ENCODE peak calls at places on chromosomes 16 and 17, in ten cellular contexts. One of them, this sample, is unnamed.

GRCh38 chr16:11034005-11034404 is 89.6 kb downstream of the CLEC16A start:
- DNase-seq in K562: no peak
- DNase-seq in CD8-positive, alpha-beta T cell: no peak
- DNase-seq in thoracic aorta: no peak
- DNase-seq in AG09319: peak
- DNase-seq in astrocyte of the cerebellum: peak
- DNase-seq in PC-3: peak
- DNase-seq in A673: no peak
- DNase-seq in prostate gland: no peak
- DNase-seq in endothelial cell: no peak
- DNase-seq in this sample: peak

GRCh38 chr17:61568219-61569072 is 22.6 kb downstream of the NACA2 start:
- DNase-seq in K562: no peak
- DNase-seq in PC-3: peak
- DNase-seq in endothelial cell: no peak
- DNase-seq in CD8-positive, alpha-beta T cell: no peak
- DNase-seq in thoracic aorta: no peak
- DNase-seq in astrocyte of the cerebellum: no peak
- DNase-seq in AG09319: no peak
- DNase-seq in A673: no peak
- DNase-seq in prostate gland: no peak
- DNase-seq in this sample: peak

GRCh38 chr16:53168744-53169143 is 114.0 kb downstream of the CHD9 start:
- DNase-seq in K562: no peak
- DNase-seq in prostate gland: no peak
- DNase-seq in PC-3: no peak
- DNase-seq in A673: no peak
- DNase-seq in astrocyte of the cerebellum: no peak
- DNase-seq in CD8-positive, alpha-beta T cell: no peak
- DNase-seq in AG09319: no peak
- DNase-seq in endothelial cell: no peak
- DNase-seq in thoracic aorta: no peak
- DNase-seq in this sample: no peak

GRCh38 chr16:83300326-83300725 is 507.5 kb upstream of the HSBP1 start:
- DNase-seq in thoracic aorta: no peak
- DNase-seq in CD8-positive, alpha-beta T cell: no peak
- DNase-seq in endothelial cell: no peak
- DNase-seq in AG09319: no peak
- DNase-seq in prostate gland: peak
- DNase-seq in K562: no peak
- DNase-seq in A673: no peak
- DNase-seq in astrocyte of the cerebellum: no peak
- DNase-seq in PC-3: no peak
- DNase-seq in this sample: no peak

GRCh38 chr16:56990407-56991286 is 1.3 kb downstream of the NLRC5 start:
- DNase-seq in prostate gland: no peak
- DNase-seq in AG09319: no peak
- DNase-seq in K562: no peak
- DNase-seq in thoracic aorta: no peak
- DNase-seq in PC-3: no peak
- DNase-seq in CD8-positive, alpha-beta T cell: no peak
- DNase-seq in astrocyte of the cerebellum: no peak
- DNase-seq in endothelial cell: no peak
- DNase-seq in A673: no peak
- DNase-seq in this sample: no peak

GRCh38 chr16:8675183-8676159 is 1.1 kb downstream of the ABAT start:
- DNase-seq in A673: peak
- DNase-seq in endothelial cell: no peak
- DNase-seq in AG09319: no peak
- DNase-seq in K562: no peak
- DNase-seq in astrocyte of the cerebellum: no peak
- DNase-seq in PC-3: no peak
- DNase-seq in CD8-positive, alpha-beta T cell: peak
- DNase-seq in prostate gland: no peak
- DNase-seq in thoracic aorta: no peak
- DNase-seq in this sample: no peak

GRCh38 chr16:2871926-2872325 is 11.1 kb upstream of the FLYWCH2 start:
- DNase-seq in endothelial cell: no peak
- DNase-seq in CD8-positive, alpha-beta T cell: no peak
- DNase-seq in astrocyte of the cerebellum: no peak
- DNase-seq in thoracic aorta: no peak
- DNase-seq in A673: no peak
- DNase-seq in AG09319: no peak
- DNase-seq in prostate gland: no peak
- DNase-seq in PC-3: no peak
- DNase-seq in K562: no peak
- DNase-seq in this sample: no peak

GRCh38 chr16:1745181-1745899 is 26.0 kb downstream of the NME3 start:
- DNase-seq in PC-3: peak
- DNase-seq in endothelial cell: no peak
- DNase-seq in A673: no peak
- DNase-seq in astrocyte of the cerebellum: peak
- DNase-seq in AG09319: peak
- DNase-seq in thoracic aorta: no peak
- DNase-seq in K562: no peak
- DNase-seq in prostate gland: no peak
- DNase-seq in CD8-positive, alpha-beta T cell: no peak
- DNase-seq in this sample: peak

GRCh38 chr16:47025641-47026040 is 52.2 kb upstream of the DNAJA2 start:
- DNase-seq in AG09319: no peak
- DNase-seq in prostate gland: no peak
- DNase-seq in astrocyte of the cerebellum: no peak
- DNase-seq in PC-3: no peak
- DNase-seq in A673: no peak
- DNase-seq in CD8-positive, alpha-beta T cell: no peak
- DNase-seq in K562: no peak
- DNase-seq in endothelial cell: no peak
- DNase-seq in thoracic aorta: no peak
- DNase-seq in this sample: no peak

GRCh38 chr17:44501866-44502265 is 1.3 kb downstream of the GPATCH8 start:
- DNase-seq in prostate gland: no peak
- DNase-seq in thoracic aorta: no peak
- DNase-seq in PC-3: peak
- DNase-seq in K562: peak
- DNase-seq in A673: no peak
- DNase-seq in astrocyte of the cerebellum: no peak
- DNase-seq in endothelial cell: no peak
- DNase-seq in AG09319: no peak
- DNase-seq in CD8-positive, alpha-beta T cell: no peak
- DNase-seq in this sample: peak

GRCh38 chr17:41518789-41519449 is at the start of gene KRT15:
- DNase-seq in CD8-positive, alpha-beta T cell: no peak
- DNase-seq in endothelial cell: no peak
- DNase-seq in A673: no peak
- DNase-seq in AG09319: no peak
- DNase-seq in prostate gland: peak
- DNase-seq in astrocyte of the cerebellum: no peak
- DNase-seq in thoracic aorta: no peak
- DNase-seq in PC-3: peak
- DNase-seq in K562: no peak
- DNase-seq in this sample: peak

GRCh38 chr16:58847902-58848661 is 114.0 kb upstream of the GOT2 start:
- DNase-seq in PC-3: no peak
- DNase-seq in CD8-positive, alpha-beta T cell: no peak
- DNase-seq in endothelial cell: no peak
- DNase-seq in astrocyte of the cerebellum: no peak
- DNase-seq in prostate gland: no peak
- DNase-seq in AG09319: no peak
- DNase-seq in K562: no peak
- DNase-seq in thoracic aorta: no peak
- DNase-seq in A673: no peak
- DNase-seq in this sample: no peak

GRCh38 chr17:78082988-78083387 is 45.6 kb downstream of the TMC6 start:
- DNase-seq in AG09319: no peak
- DNase-seq in prostate gland: no peak
- DNase-seq in K562: peak
- DNase-seq in astrocyte of the cerebellum: no peak
- DNase-seq in CD8-positive, alpha-beta T cell: no peak
- DNase-seq in thoracic aorta: no peak
- DNase-seq in A673: no peak
- DNase-seq in PC-3: no peak
- DNase-seq in endothelial cell: no peak
- DNase-seq in this sample: no peak

GRCh38 chr16:71811261-71811803 is 2.7 kb upstream of the AP1G1 start:
- DNase-seq in thoracic aorta: no peak
- DNase-seq in AG09319: no peak
- DNase-seq in endothelial cell: no peak
- DNase-seq in astrocyte of the cerebellum: peak
- DNase-seq in CD8-positive, alpha-beta T cell: no peak
- DNase-seq in PC-3: no peak
- DNase-seq in A673: no peak
- DNase-seq in K562: no peak
- DNase-seq in prostate gland: no peak
- DNase-seq in this sample: no peak

GRCh38 chr17:39270923-39271322 is 45.2 kb upstream of the STAC2 start:
- DNase-seq in prostate gland: no peak
- DNase-seq in endothelial cell: no peak
- DNase-seq in CD8-positive, alpha-beta T cell: no peak
- DNase-seq in K562: peak
- DNase-seq in astrocyte of the cerebellum: peak
- DNase-seq in AG09319: peak
- DNase-seq in A673: peak
- DNase-seq in thoracic aorta: no peak
- DNase-seq in PC-3: peak
- DNase-seq in this sample: peak

GRCh38 chr17:19250421-19251141 is 13.4 kb downstream of the EPN2 start:
- DNase-seq in endothelial cell: no peak
- DNase-seq in PC-3: no peak
- DNase-seq in astrocyte of the cerebellum: no peak
- DNase-seq in K562: no peak
- DNase-seq in thoracic aorta: no peak
- DNase-seq in prostate gland: peak
- DNase-seq in CD8-positive, alpha-beta T cell: no peak
- DNase-seq in AG09319: no peak
- DNase-seq in A673: no peak
- DNase-seq in this sample: no peak
- TF ChIP-seq CTCF in endothelial cell: no peak
- TF ChIP-seq CTCF in PC-3: no peak
- TF ChIP-seq CTCF in astrocyte of the cerebellum: no peak
- TF ChIP-seq CTCF in K562: no peak
- TF ChIP-seq CTCF in thoracic aorta: no peak
- TF ChIP-seq CTCF in prostate gland: no peak
- TF ChIP-seq CTCF in CD8-positive, alpha-beta T cell: no peak
- TF ChIP-seq CTCF in AG09319: no peak
- TF ChIP-seq CTCF in A673: no peak
- TF ChIP-seq CTCF in this sample: no peak

DNA sequence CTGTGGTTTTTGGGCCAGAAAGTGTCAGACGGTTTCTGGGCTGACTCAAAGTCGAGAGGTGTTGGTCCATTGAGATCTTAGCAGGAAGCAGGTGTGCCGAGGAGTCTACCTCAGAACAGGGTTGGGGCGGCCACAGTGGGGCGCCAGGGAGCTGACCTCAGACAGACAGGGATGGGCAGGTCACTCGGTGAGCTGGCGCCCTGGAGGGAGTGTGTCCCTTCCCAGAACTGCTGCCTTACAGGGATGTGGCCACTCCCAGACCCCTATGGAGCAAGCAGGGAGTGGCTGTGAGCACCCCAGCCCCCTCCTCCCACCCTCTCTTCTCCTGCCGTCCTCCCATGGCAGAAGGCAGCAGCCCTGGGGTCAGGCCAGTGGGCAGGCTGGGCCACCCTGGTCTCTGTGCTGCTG is 14.0 kb upstream of the DPEP1 start:
- DNase-seq in K562: peak
- DNase-seq in prostate gland: no peak
- DNase-seq in thoracic aorta: no peak
- DNase-seq in CD8-positive, alpha-beta T cell: no peak
- DNase-seq in PC-3: peak
- DNase-seq in astrocyte of the cerebellum: no peak
- DNase-seq in endothelial cell: peak
- DNase-seq in A673: no peak
- DNase-seq in AG09319: no peak
- DNase-seq in this sample: peak
- TF ChIP-seq CTCF in K562: peak
- TF ChIP-seq CTCF in prostate gland: peak
- TF ChIP-seq CTCF in thoracic aorta: no peak
- TF ChIP-seq CTCF in CD8-positive, alpha-beta T cell: no peak
- TF ChIP-seq CTCF in PC-3: peak
- TF ChIP-seq CTCF in astrocyte of the cerebellum: peak
- TF ChIP-seq CTCF in endothelial cell: no peak
- TF ChIP-seq CTCF in A673: peak
- TF ChIP-seq CTCF in AG09319: peak
- TF ChIP-seq CTCF in this sample: peak

GRCh38 chr17:71917715-71918114 is 203.1 kb upstream of the SOX9 start:
- DNase-seq in AG09319: no peak
- DNase-seq in thoracic aorta: no peak
- DNase-seq in PC-3: peak
- DNase-seq in CD8-positive, alpha-beta T cell: no peak
- DNase-seq in prostate gland: no peak
- DNase-seq in K562: no peak
- DNase-seq in endothelial cell: no peak
- DNase-seq in astrocyte of the cerebellum: no peak
- DNase-seq in A673: no peak
- DNase-seq in this sample: no peak

GRCh38 chr17:71919896-71920295 is 200.9 kb upstream of the SOX9 start:
- DNase-seq in thoracic aorta: no peak
- DNase-seq in astrocyte of the cerebellum: no peak
- DNase-seq in A673: no peak
- DNase-seq in AG09319: no peak
- DNase-seq in CD8-positive, alpha-beta T cell: no peak
- DNase-seq in endothelial cell: no peak
- DNase-seq in PC-3: no peak
- DNase-seq in prostate gland: no peak
- DNase-seq in K562: no peak
- DNase-seq in this sample: no peak

GRCh38 chr17:71921726-71922320 is 199.0 kb upstream of the SOX9 start:
- DNase-seq in astrocyte of the cerebellum: no peak
- DNase-seq in A673: no peak
- DNase-seq in endothelial cell: no peak
- DNase-seq in PC-3: peak
- DNase-seq in prostate gland: no peak
- DNase-seq in AG09319: no peak
- DNase-seq in K562: no peak
- DNase-seq in thoracic aorta: no peak
- DNase-seq in CD8-positive, alpha-beta T cell: no peak
- DNase-seq in this sample: no peak

GRCh38 chr17:71922439-71922838 is 198.4 kb upstream of the SOX9 start:
- DNase-seq in thoracic aorta: no peak
- DNase-seq in K562: no peak
- DNase-seq in AG09319: no peak
- DNase-seq in astrocyte of the cerebellum: peak
- DNase-seq in endothelial cell: no peak
- DNase-seq in A673: no peak
- DNase-seq in prostate gland: no peak
- DNase-seq in PC-3: peak
- DNase-seq in CD8-positive, alpha-beta T cell: no peak
- DNase-seq in this sample: peak

GRCh38 chr17:71919181-71919580 is 201.6 kb upstream of the SOX9 start:
- DNase-seq in thoracic aorta: no peak
- DNase-seq in AG09319: no peak
- DNase-seq in CD8-positive, alpha-beta T cell: no peak
- DNase-seq in prostate gland: no peak
- DNase-seq in endothelial cell: no peak
- DNase-seq in PC-3: no peak
- DNase-seq in astrocyte of the cerebellum: no peak
- DNase-seq in K562: no peak
- DNase-seq in A673: no peak
- DNase-seq in this sample: no peak
- TF ChIP-seq CTCF in thoracic aorta: no peak
- TF ChIP-seq CTCF in AG09319: no peak
- TF ChIP-seq CTCF in CD8-positive, alpha-beta T cell: no peak
- TF ChIP-seq CTCF in prostate gland: no peak
- TF ChIP-seq CTCF in endothelial cell: no peak
- TF ChIP-seq CTCF in PC-3: no peak
- TF ChIP-seq CTCF in astrocyte of the cerebellum: no peak
- TF ChIP-seq CTCF in K562: no peak
- TF ChIP-seq CTCF in A673: no peak
- TF ChIP-seq CTCF in this sample: no peak

GRCh38 chr17:50818266-50818665 is 17.1 kb upstream of the WFIKKN2 start:
- DNase-seq in prostate gland: no peak
- DNase-seq in astrocyte of the cerebellum: no peak
- DNase-seq in K562: no peak
- DNase-seq in endothelial cell: no peak
- DNase-seq in CD8-positive, alpha-beta T cell: no peak
- DNase-seq in thoracic aorta: no peak
- DNase-seq in AG09319: no peak
- DNase-seq in A673: no peak
- DNase-seq in PC-3: no peak
- DNase-seq in this sample: no peak
- TF ChIP-seq CTCF in prostate gland: no peak
- TF ChIP-seq CTCF in astrocyte of the cerebellum: no peak
- TF ChIP-seq CTCF in K562: no peak
- TF ChIP-seq CTCF in endothelial cell: no peak
- TF ChIP-seq CTCF in CD8-positive, alpha-beta T cell: no peak
- TF ChIP-seq CTCF in thoracic aorta: no peak
- TF ChIP-seq CTCF in AG09319: no peak
- TF ChIP-seq CTCF in A673: no peak
- TF ChIP-seq CTCF in PC-3: no peak
- TF ChIP-seq CTCF in this sample: no peak